ENCODE peak calls at places on chromosomes 13 and 19, in seven cellular contexts. One of them, this sample, is unnamed.

GRCh38 chr13:110923777-110924638 is 9.1 kb upstream of the ANKRD10 start:
- DNase-seq in neural progenitor cell: no peak
- DNase-seq in T-helper 2 cell: no peak
- DNase-seq in stimulated activated effector memory CD8-positive, alpha-beta T cell treated with anti-CD3 and anti-CD28 coated beads, Interleukin-12 subunit alpha, Interleukin-12 subunit beta, amount 100 ng/mL, for 72 hours: no peak
- DNase-seq in GM04504: no peak
- DNase-seq in A549: no peak
- DNase-seq in left ventricle myocardium superior: no peak
- DNase-seq in this sample: no peak

GRCh38 chr19:51342631-51343569 is 961 bp upstream of the VSIG10L start:
- DNase-seq in T-helper 2 cell: no peak
- DNase-seq in A549: no peak
- DNase-seq in left ventricle myocardium superior: no peak
- DNase-seq in neural progenitor cell: no peak
- DNase-seq in GM04504: no peak
- DNase-seq in stimulated activated effector memory CD8-positive, alpha-beta T cell treated with anti-CD3 and anti-CD28 coated beads, Interleukin-12 subunit alpha, Interleukin-12 subunit beta, amount 100 ng/mL, for 72 hours: no peak
- DNase-seq in this sample: no peak

GRCh38 chr13:25717798-25718197 is 334.0 kb downstream of the SHISA2 start:
- DNase-seq in A549: no peak
- DNase-seq in stimulated activated effector memory CD8-positive, alpha-beta T cell treated with anti-CD3 and anti-CD28 coated beads, Interleukin-12 subunit alpha, Interleukin-12 subunit beta, amount 100 ng/mL, for 72 hours: no peak
- DNase-seq in neural progenitor cell: no peak
- DNase-seq in T-helper 2 cell: no peak
- DNase-seq in GM04504: no peak
- DNase-seq in left ventricle myocardium superior: no peak
- DNase-seq in this sample: no peak

GRCh38 chr19:6464070-6464873 is at the start of gene CRB3:
- DNase-seq in stimulated activated effector memory CD8-positive, alpha-beta T cell treated with anti-CD3 and anti-CD28 coated beads, Interleukin-12 subunit alpha, Interleukin-12 subunit beta, amount 100 ng/mL, for 72 hours: no peak
- DNase-seq in A549: peak; percentile 40
- DNase-seq in neural progenitor cell: peak; percentile 53
- DNase-seq in left ventricle myocardium superior: no peak
- DNase-seq in GM04504: no peak
- DNase-seq in T-helper 2 cell: no peak
- DNase-seq in this sample: peak; percentile 99

GRCh38 chr19:40596608-40597328 is 4.4 kb upstream of the LTBP4 start:
- DNase-seq in A549: peak; percentile 96
- DNase-seq in GM04504: no peak
- DNase-seq in left ventricle myocardium superior: peak; percentile 81
- DNase-seq in stimulated activated effector memory CD8-positive, alpha-beta T cell treated with anti-CD3 and anti-CD28 coated beads, Interleukin-12 subunit alpha, Interleukin-12 subunit beta, amount 100 ng/mL, for 72 hours: no peak
- DNase-seq in neural progenitor cell: peak; percentile 84
- DNase-seq in T-helper 2 cell: no peak
- DNase-seq in this sample: peak; percentile 78

GRCh38 chr19:33927789-33928457 is 131.3 kb downstream of the KCTD15 start:
- DNase-seq in A549: no peak
- DNase-seq in neural progenitor cell: no peak
- DNase-seq in T-helper 2 cell: no peak
- DNase-seq in left ventricle myocardium superior: no peak
- DNase-seq in stimulated activated effector memory CD8-positive, alpha-beta T cell treated with anti-CD3 and anti-CD28 coated beads, Interleukin-12 subunit alpha, Interleukin-12 subunit beta, amount 100 ng/mL, for 72 hours: no peak
- DNase-seq in GM04504: no peak
- DNase-seq in this sample: peak; percentile 18

GRCh38 chr19:40251991-40252390 is 25.5 kb upstream of the CCNP start:
- DNase-seq in GM04504: no peak
- DNase-seq in A549: no peak
- DNase-seq in left ventricle myocardium superior: no peak
- DNase-seq in T-helper 2 cell: no peak
- DNase-seq in neural progenitor cell: no peak
- DNase-seq in stimulated activated effector memory CD8-positive, alpha-beta T cell treated with anti-CD3 and anti-CD28 coated beads, Interleukin-12 subunit alpha, Interleukin-12 subunit beta, amount 100 ng/mL, for 72 hours: no peak
- DNase-seq in this sample: no peak

GRCh38 chr13:73076013-73076412 is 17.2 kb downstream of the KLF5 start:
- DNase-seq in neural progenitor cell: no peak
- DNase-seq in left ventricle myocardium superior: no peak
- DNase-seq in T-helper 2 cell: no peak
- DNase-seq in A549: no peak
- DNase-seq in stimulated activated effector memory CD8-positive, alpha-beta T cell treated with anti-CD3 and anti-CD28 coated beads, Interleukin-12 subunit alpha, Interleukin-12 subunit beta, amount 100 ng/mL, for 72 hours: no peak
- DNase-seq in GM04504: no peak
- DNase-seq in this sample: no peak

GRCh38 chr13:110376120-110376519 is 69.0 kb downstream of the COL4A2 start:
- DNase-seq in left ventricle myocardium superior: no peak
- DNase-seq in A549: no peak
- DNase-seq in stimulated activated effector memory CD8-positive, alpha-beta T cell treated with anti-CD3 and anti-CD28 coated beads, Interleukin-12 subunit alpha, Interleukin-12 subunit beta, amount 100 ng/mL, for 72 hours: no peak
- DNase-seq in neural progenitor cell: no peak
- DNase-seq in GM04504: no peak
- DNase-seq in T-helper 2 cell: no peak
- DNase-seq in this sample: no peak

GRCh38 chr19:3516675-3517207 is 10.6 kb downstream of the FZR1 start:
- DNase-seq in neural progenitor cell: no peak
- DNase-seq in A549: no peak
- DNase-seq in T-helper 2 cell: peak; percentile 87
- DNase-seq in GM04504: no peak
- DNase-seq in left ventricle myocardium superior: no peak
- DNase-seq in stimulated activated effector memory CD8-positive, alpha-beta T cell treated with anti-CD3 and anti-CD28 coated beads, Interleukin-12 subunit alpha, Interleukin-12 subunit beta, amount 100 ng/mL, for 72 hours: no peak
- DNase-seq in this sample: no peak

GRCh38 chr19:10292206-10292788 is 2.5 kb downstream of the ICAM5 start:
- DNase-seq in neural progenitor cell: peak; percentile 93
- DNase-seq in stimulated activated effector memory CD8-positive, alpha-beta T cell treated with anti-CD3 and anti-CD28 coated beads, Interleukin-12 subunit alpha, Interleukin-12 subunit beta, amount 100 ng/mL, for 72 hours: peak; percentile 92
- DNase-seq in A549: no peak
- DNase-seq in left ventricle myocardium superior: peak; percentile 85
- DNase-seq in T-helper 2 cell: peak; percentile 69
- DNase-seq in GM04504: no peak
- DNase-seq in this sample: peak; percentile 99

GRCh38 chr19:47240996-47241918 is 10.3 kb upstream of the BBC3 start:
- DNase-seq in left ventricle myocardium superior: peak; percentile 72
- DNase-seq in T-helper 2 cell: peak; percentile 91
- DNase-seq in GM04504: no peak
- DNase-seq in neural progenitor cell: peak; percentile 74
- DNase-seq in stimulated activated effector memory CD8-positive, alpha-beta T cell treated with anti-CD3 and anti-CD28 coated beads, Interleukin-12 subunit alpha, Interleukin-12 subunit beta, amount 100 ng/mL, for 72 hours: peak; percentile 86
- DNase-seq in A549: peak; percentile 69
- DNase-seq in this sample: peak; percentile 92

GRCh38 chr19:35055715-35056179 is 14.2 kb downstream of the HPN start:
- DNase-seq in T-helper 2 cell: no peak
- DNase-seq in GM04504: no peak
- DNase-seq in neural progenitor cell: peak; percentile 59
- DNase-seq in left ventricle myocardium superior: no peak
- DNase-seq in A549: no peak
- DNase-seq in stimulated activated effector memory CD8-positive, alpha-beta T cell treated with anti-CD3 and anti-CD28 coated beads, Interleukin-12 subunit alpha, Interleukin-12 subunit beta, amount 100 ng/mL, for 72 hours: no peak
- DNase-seq in this sample: peak; percentile 83

GRCh38 chr13:24900507-24900906 is 136.5 kb downstream of the RNF17 start:
- DNase-seq in A549: no peak
- DNase-seq in GM04504: no peak
- DNase-seq in T-helper 2 cell: no peak
- DNase-seq in stimulated activated effector memory CD8-positive, alpha-beta T cell treated with anti-CD3 and anti-CD28 coated beads, Interleukin-12 subunit alpha, Interleukin-12 subunit beta, amount 100 ng/mL, for 72 hours: no peak
- DNase-seq in left ventricle myocardium superior: no peak
- DNase-seq in neural progenitor cell: no peak
- DNase-seq in this sample: no peak

GRCh38 chr13:98486412-98486811 is 90.5 kb downstream of the STK24 start:
- DNase-seq in A549: no peak
- DNase-seq in stimulated activated effector memory CD8-positive, alpha-beta T cell treated with anti-CD3 and anti-CD28 coated beads, Interleukin-12 subunit alpha, Interleukin-12 subunit beta, amount 100 ng/mL, for 72 hours: no peak
- DNase-seq in neural progenitor cell: no peak
- DNase-seq in T-helper 2 cell: no peak
- DNase-seq in GM04504: no peak
- DNase-seq in left ventricle myocardium superior: no peak
- DNase-seq in this sample: no peak

GRCh38 chr13:90107658-90108057 is 1239.8 kb upstream of the MIR17HG start:
- DNase-seq in GM04504: no peak
- DNase-seq in stimulated activated effector memory CD8-positive, alpha-beta T cell treated with anti-CD3 and anti-CD28 coated beads, Interleukin-12 subunit alpha, Interleukin-12 subunit beta, amount 100 ng/mL, for 72 hours: no peak
- DNase-seq in A549: no peak
- DNase-seq in T-helper 2 cell: no peak
- DNase-seq in neural progenitor cell: no peak
- DNase-seq in left ventricle myocardium superior: no peak
- DNase-seq in this sample: no peak

GRCh38 chr19:53906211-53907192 is 2.6 kb upstream of the CACNG7 start:
- DNase-seq in left ventricle myocardium superior: peak; percentile 66
- DNase-seq in neural progenitor cell: peak; percentile 71
- DNase-seq in T-helper 2 cell: peak; percentile 49
- DNase-seq in stimulated activated effector memory CD8-positive, alpha-beta T cell treated with anti-CD3 and anti-CD28 coated beads, Interleukin-12 subunit alpha, Interleukin-12 subunit beta, amount 100 ng/mL, for 72 hours: peak; percentile 88
- DNase-seq in GM04504: no peak
- DNase-seq in A549: peak; percentile 92
- DNase-seq in this sample: peak; percentile 89

GRCh38 chr19:36128392-36128736 is 11.5 kb upstream of the CAPNS1 start:
- DNase-seq in neural progenitor cell: peak; percentile 58
- DNase-seq in left ventricle myocardium superior: no peak
- DNase-seq in T-helper 2 cell: no peak
- DNase-seq in A549: no peak
- DNase-seq in stimulated activated effector memory CD8-positive, alpha-beta T cell treated with anti-CD3 and anti-CD28 coated beads, Interleukin-12 subunit alpha, Interleukin-12 subunit beta, amount 100 ng/mL, for 72 hours: no peak
- DNase-seq in GM04504: no peak
- DNase-seq in this sample: peak; percentile 44

GRCh38 chr19:30447276-30447870 is 75.2 kb downstream of the ZNF536 start:
- DNase-seq in T-helper 2 cell: no peak
- DNase-seq in GM04504: no peak
- DNase-seq in left ventricle myocardium superior: no peak
- DNase-seq in A549: no peak
- DNase-seq in stimulated activated effector memory CD8-positive, alpha-beta T cell treated with anti-CD3 and anti-CD28 coated beads, Interleukin-12 subunit alpha, Interleukin-12 subunit beta, amount 100 ng/mL, for 72 hours: no peak
- DNase-seq in neural progenitor cell: no peak
- DNase-seq in this sample: no peak

GRCh38 chr19:51702754-51703654 is 9.9 kb downstream of the SPACA6 start:
- DNase-seq in T-helper 2 cell: no peak
- DNase-seq in stimulated activated effector memory CD8-positive, alpha-beta T cell treated with anti-CD3 and anti-CD28 coated beads, Interleukin-12 subunit alpha, Interleukin-12 subunit beta, amount 100 ng/mL, for 72 hours: no peak
- DNase-seq in A549: no peak
- DNase-seq in left ventricle myocardium superior: peak; percentile 50
- DNase-seq in neural progenitor cell: peak; percentile 49
- DNase-seq in GM04504: no peak
- DNase-seq in this sample: peak; percentile 79

GRCh38 chr13:97238432-97238831 is 16.3 kb downstream of the MBNL2 start:
- DNase-seq in neural progenitor cell: no peak
- DNase-seq in GM04504: no peak
- DNase-seq in stimulated activated effector memory CD8-positive, alpha-beta T cell treated with anti-CD3 and anti-CD28 coated beads, Interleukin-12 subunit alpha, Interleukin-12 subunit beta, amount 100 ng/mL, for 72 hours: no peak
- DNase-seq in A549: no peak
- DNase-seq in T-helper 2 cell: no peak
- DNase-seq in left ventricle myocardium superior: no peak
- DNase-seq in this sample: no peak

GRCh38 chr13:20570540-20570939 is 3.6 kb downstream of the IFT88 start:
- DNase-seq in GM04504: peak; percentile 15
- DNase-seq in T-helper 2 cell: no peak
- DNase-seq in neural progenitor cell: no peak
- DNase-seq in stimulated activated effector memory CD8-positive, alpha-beta T cell treated with anti-CD3 and anti-CD28 coated beads, Interleukin-12 subunit alpha, Interleukin-12 subunit beta, amount 100 ng/mL, for 72 hours: no peak
- DNase-seq in A549: no peak
- DNase-seq in left ventricle myocardium superior: no peak
- DNase-seq in this sample: no peak

GRCh38 chr13:94713556-94714182 is 1.3 kb upstream of the SOX21 start:
- DNase-seq in left ventricle myocardium superior: no peak
- DNase-seq in T-helper 2 cell: no peak
- DNase-seq in stimulated activated effector memory CD8-positive, alpha-beta T cell treated with anti-CD3 and anti-CD28 coated beads, Interleukin-12 subunit alpha, Interleukin-12 subunit beta, amount 100 ng/mL, for 72 hours: no peak
- DNase-seq in A549: no peak
- DNase-seq in neural progenitor cell: no peak
- DNase-seq in GM04504: no peak
- DNase-seq in this sample: no peak

GRCh38 chr19:6737873-6738725 is 719 bp upstream of the GPR108 start:
- DNase-seq in T-helper 2 cell: peak; percentile 93
- DNase-seq in neural progenitor cell: peak; percentile 77
- DNase-seq in A549: peak; percentile 94
- DNase-seq in left ventricle myocardium superior: peak; percentile 93
- DNase-seq in stimulated activated effector memory CD8-positive, alpha-beta T cell treated with anti-CD3 and anti-CD28 coated beads, Interleukin-12 subunit alpha, Interleukin-12 subunit beta, amount 100 ng/mL, for 72 hours: peak; percentile 87
- DNase-seq in GM04504: peak; percentile 60
- DNase-seq in this sample: peak; percentile 68

GRCh38 chr13:76210262-76210661 is 574.1 kb downstream of the LMO7 start:
- DNase-seq in A549: no peak
- DNase-seq in T-helper 2 cell: no peak
- DNase-seq in stimulated activated effector memory CD8-positive, alpha-beta T cell treated with anti-CD3 and anti-CD28 coated beads, Interleukin-12 subunit alpha, Interleukin-12 subunit beta, amount 100 ng/mL, for 72 hours: no peak
- DNase-seq in left ventricle myocardium superior: peak; percentile 56
- DNase-seq in GM04504: no peak
- DNase-seq in neural progenitor cell: no peak
- DNase-seq in this sample: no peak

GRCh38 chr19:17244618-17245534 is 843 bp downstream of the NR2F6 start:
- DNase-seq in T-helper 2 cell: no peak
- DNase-seq in GM04504: no peak
- DNase-seq in stimulated activated effector memory CD8-positive, alpha-beta T cell treated with anti-CD3 and anti-CD28 coated beads, Interleukin-12 subunit alpha, Interleukin-12 subunit beta, amount 100 ng/mL, for 72 hours: no peak
- DNase-seq in A549: no peak
- DNase-seq in neural progenitor cell: peak; percentile 50
- DNase-seq in left ventricle myocardium superior: peak; percentile 69
- DNase-seq in this sample: no peak

This sample was measured in WTC11.